ENCODE peak calls at places on chromosomes 7 and 10, in nine cellular contexts. B is GM12891, G is fibroblast of pulmonary artery, S is cerebellum, J is M059J, O is WTC11, E is cardiac muscle cell, A is hypothalamus, U is T-helper 9 cell. Y is an unnamed sample.

GRCh38 chr7:123872908-123873307 is 27.9 kb downstream of the HYAL4 start:
- DNase-seq in G (no peak), E (no peak), S (no peak), O (no peak), U (no peak), B (no peak), A (no peak), J (no peak), Y (no peak)

GRCh38 chr7:55887786-55888185 is 530 bp downstream of the ZNF713 start:
- DNase-seq in J (peak; percentile 16), E (peak; percentile 9), B (peak; percentile 14), G (peak; percentile 10), U (no peak), A (no peak), O (no peak), S (peak; percentile 52), Y (no peak)

GRCh38 chr7:98105942-98106544 is 619 bp upstream of the LMTK2 start:
- DNase-seq in G (no peak), E (no peak), S (peak; percentile 25), J (no peak), B (no peak), A (no peak), O (no peak), U (no peak), Y (no peak)

GRCh38 chr7:29377718-29378117 is 183.1 kb downstream of the CHN2 start:
- DNase-seq in E (no peak), S (no peak), G (no peak), B (no peak), U (no peak), A (no peak), J (no peak), O (no peak), Y (no peak)

GRCh38 chr7:63070696-63071095 is 928.0 kb upstream of the ZNF722 start:
- DNase-seq in S (no peak), E (no peak), B (no peak), A (no peak), O (no peak), J (no peak), U (no peak), G (no peak), Y (no peak)

GRCh38 chr7:102286237-102287081 is at the start of gene SH2B2:
- DNase-seq in S (peak; percentile 92), J (peak; percentile 69), U (peak; percentile 32), B (peak; percentile 61), G (peak; percentile 78), E (peak; percentile 79), O (peak; percentile 51), A (peak; percentile 58), Y (no peak)

GRCh38 chr10:75611972-75612331 is 180.5 kb downstream of the LRMDA start:
- DNase-seq in U (no peak), O (no peak), S (no peak), A (no peak), E (no peak), J (no peak), B (no peak), G (no peak), Y (no peak)

GRCh38 chr7:88795553-88795952 is at the start of gene TEX47:
- DNase-seq in U (no peak), J (peak; percentile 1), E (peak; percentile 14), O (no peak), B (no peak), A (no peak), G (no peak), S (no peak), Y (no peak)

GRCh38 chr7:48213226-48213625 is 42.0 kb downstream of the ABCA13 start:
- DNase-seq in E (no peak), O (no peak), G (no peak), B (no peak), J (no peak), A (no peak), S (no peak), U (no peak), Y (no peak)

GRCh38 chr7:50528266-50529092 is 36.7 kb downstream of the DDC start:
- DNase-seq in U (no peak), J (no peak), O (no peak), B (no peak), G (no peak), E (no peak), S (no peak), A (no peak), Y (no peak)

GRCh38 chr7:112064627-112065385 is 141.4 kb downstream of the DOCK4 start:
- DNase-seq in B (no peak), A (no peak), J (no peak), E (no peak), S (no peak), O (no peak), G (no peak), U (no peak), Y (no peak)

GRCh38 chr7:38410056-38410455 is 136.6 kb upstream of the TARP start:
- DNase-seq in S (peak; percentile 45), O (no peak), U (no peak), B (no peak), A (no peak), E (no peak), J (no peak), G (no peak), Y (no peak)

GRCh38 chr7:158394936-158395335 is 192.7 kb downstream of the PTPRN2 start:
- DNase-seq in E (peak; percentile 55), O (peak; percentile 87), U (peak; percentile 31), S (peak; percentile 23), G (no peak), A (no peak), J (no peak), B (peak; percentile 49), Y (peak; percentile 84)

GRCh38 chr7:96332325-96332724 is 10.4 kb upstream of the SLC25A13 start:
- DNase-seq in B (no peak), S (no peak), E (no peak), U (no peak), O (no peak), J (no peak), A (no peak), G (no peak), Y (no peak)

GRCh38 chr10:110016037-110016436 is 8.3 kb downstream of the ADD3 start:
- DNase-seq in O (no peak), E (peak; percentile 29), B (no peak), U (no peak), J (peak; percentile 32), A (no peak), G (peak; percentile 36), S (peak; percentile 53), Y (no peak)

GRCh38 chr10:49403363-49403762 is 7.5 kb upstream of the DRGX start:
- DNase-seq in O (no peak), S (no peak), G (no peak), B (no peak), A (no peak), U (no peak), E (no peak), J (no peak), Y (no peak)

GRCh38 chr10:98030093-98030821 is at the start of gene CRTAC1:
- DNase-seq in U (no peak), S (peak; percentile 95), O (peak; percentile 85), E (peak; percentile 91), J (no peak), A (peak; percentile 60), G (peak; percentile 10), B (no peak), Y (peak; percentile 36)

GRCh38 chr10:34637419-34637911 is 177.6 kb downstream of the PARD3 start:
- DNase-seq in A (peak; percentile 19), B (peak; percentile 33), U (peak; percentile 55), O (peak; percentile 89), E (peak; percentile 77), G (peak; percentile 59), S (peak; percentile 6), J (peak; percentile 17), Y (no peak)

GRCh38 chr7:111639894-111640293 is 77.6 kb upstream of the IMMP2L start:
- DNase-seq in J (peak; percentile 7), O (no peak), B (no peak), S (no peak), E (no peak), U (no peak), A (no peak), G (peak; percentile 73), Y (no peak)

GRCh38 chr7:66837007-66837406 is 84.0 kb upstream of the TMEM248 start:
- DNase-seq in S (no peak), J (no peak), O (peak; percentile 82), U (no peak), A (no peak), E (no peak), G (peak; percentile 49), B (no peak), Y (peak; percentile 27)

GRCh38 chr7:95213809-95214492 is 110.4 kb downstream of the PON1 start:
- DNase-seq in A (peak; percentile 35), E (no peak), J (peak; percentile 72), O (no peak), S (no peak), U (no peak), B (no peak), G (peak; percentile 55), Y (no peak)

GRCh38 chr10:5882961-5883360 is 6.7 kb downstream of the ANKRD16 start:
- DNase-seq in A (no peak), O (no peak), U (no peak), B (no peak), J (no peak), S (no peak), E (no peak), G (no peak), Y (no peak)

GRCh38 chr7:85074-85945 is 107.1 kb upstream of the FAM20C start:
- DNase-seq in U (no peak), A (no peak), B (no peak), J (peak; percentile 69), S (no peak), O (no peak), G (peak; percentile 48), E (peak; percentile 69), Y (no peak)

GRCh38 chr10:23284674-23285335 is 59.8 kb downstream of the C10orf67 start:
- DNase-seq in G (no peak), U (no peak), J (no peak), S (no peak), A (no peak), E (no peak), O (no peak), B (no peak), Y (no peak)

GRCh38 chr7:139252451-139252850 is 21.4 kb downstream of the UBN2 start:
- DNase-seq in U (no peak), O (no peak), E (no peak), A (no peak), B (no peak), J (no peak), G (no peak), S (no peak), Y (no peak)

GRCh38 chr7:1260236-1260635 is 27.6 kb downstream of the UNCX start:
- DNase-seq in O (no peak), J (no peak), A (no peak), S (peak; percentile 45), B (no peak), U (no peak), E (no peak), G (no peak), Y (no peak)

GRCh38 chr7:83594076-83594475 is 54.9 kb downstream of the SEMA3E start:
- DNase-seq in B (no peak), E (no peak), U (no peak), S (no peak), G (no peak), J (no peak), A (no peak), O (no peak), Y (no peak)

GRCh38 chr7:85183296-85183695 is 3.6 kb downstream of the SEMA3D start:
- DNase-seq in U (no peak), B (no peak), E (no peak), A (no peak), O (no peak), G (no peak), J (no peak), S (no peak), Y (no peak)

GRCh38 chr7:158740657-158741293 is 36.2 kb upstream of the NCAPG2 start:
- DNase-seq in G (peak; percentile 98), O (no peak), J (peak; percentile 91), E (no peak), S (peak; percentile 35), U (no peak), A (no peak), B (no peak), Y (no peak)

Y was measured in 8988T.